ENCODE peak calls at places on chromosomes 12 and 14, in ten cellular contexts. O is GM06990, I is body of pancreas, X is hepatocyte, R is cardiac fibroblast, K is AG04449, H is GM20000, B is astrocyte of the cerebellum, J is choroid plexus epithelial cell, Z is fibroblast of the aortic adventitia. Q is an unnamed sample.

GRCh38 chr12:93085383-93086287 is 156.5 kb upstream of the EEA1 start:
- DNase-seq in O (no peak), I (no peak), X (no peak), R (no peak), K (no peak), H (no peak), B (no peak), J (peak; percentile 21), Z (no peak), Q (no peak)

GRCh38 chr12:95205685-95206084 is 11.6 kb downstream of the FGD6 start:
- DNase-seq in O (no peak), I (peak; percentile 13), X (peak; percentile 57), R (peak; percentile 89), K (peak; percentile 46), H (no peak), B (peak; percentile 71), J (peak; percentile 93), Z (peak; percentile 90), Q (no peak)

GRCh38 chr12:71594214-71594948 is 69.3 kb downstream of the ZFC3H1 start:
- DNase-seq in O (no peak), I (peak; percentile 37), X (peak; percentile 26), R (peak; percentile 67), K (no peak), H (no peak), B (no peak), J (peak; percentile 35), Z (peak; percentile 51), Q (no peak)

GRCh38 chr14:93126124-93126523 is 10.4 kb upstream of the ITPK1 start:
- DNase-seq in O (no peak), I (no peak), X (no peak), R (no peak), K (no peak), H (no peak), B (no peak), J (no peak), Z (no peak), Q (no peak)

GRCh38 chr14:54593860-54594259 is 26.9 kb downstream of the SAMD4A start:
- DNase-seq in O (no peak), I (no peak), X (no peak), R (no peak), K (no peak), H (no peak), B (no peak), J (peak; percentile 63), Z (peak; percentile 23), Q (no peak)

GRCh38 chr12:50901685-50902113 is 50.6 kb upstream of the HIGD1C start:
- DNase-seq in O (no peak), I (no peak), X (no peak), R (no peak), K (no peak), H (no peak), B (no peak), J (no peak), Z (no peak), Q (no peak)

GRCh38 chr12:14845350-14845750 is 2.0 kb upstream of the ART4 start:
- DNase-seq in O (peak; percentile 13), I (peak; percentile 75), X (peak; percentile 77), R (peak; percentile 80), K (no peak), H (peak; percentile 50), B (peak; percentile 46), J (peak; percentile 78), Z (peak; percentile 80), Q (peak; percentile 58)

GRCh38 chr12:93624595-93625294 is 52.3 kb downstream of the SOCS2 start:
- DNase-seq in O (peak; percentile 46), I (no peak), X (peak; percentile 46), R (peak; percentile 90), K (peak; percentile 86), H (peak; percentile 44), B (peak; percentile 86), J (peak; percentile 96), Z (peak; percentile 92), Q (peak; percentile 45)

GRCh38 chr14:36505193-36505815 is 14.7 kb downstream of the NKX2-1 start:
- DNase-seq in O (no peak), I (no peak), X (peak; percentile 23), R (no peak), K (no peak), H (peak; percentile 59), B (no peak), J (no peak), Z (no peak), Q (peak; percentile 73)

GRCh38 chr12:103102225-103102744 is 144.8 kb downstream of the ASCL1 start:
- DNase-seq in O (peak; percentile 44), I (no peak), X (no peak), R (no peak), K (no peak), H (peak; percentile 61), B (no peak), J (no peak), Z (no peak), Q (peak; percentile 53)

GRCh38 chr12:110590059-110590458 is 6.9 kb upstream of the PPTC7 start:
- DNase-seq in O (no peak), I (no peak), X (no peak), R (no peak), K (no peak), H (no peak), B (no peak), J (no peak), Z (no peak), Q (no peak)

GRCh38 chr12:52873513-52873831 is 24.7 kb upstream of the KRT78 start:
- DNase-seq in O (no peak), I (peak; percentile 38), X (no peak), R (no peak), K (no peak), H (no peak), B (no peak), J (no peak), Z (no peak), Q (no peak)

GRCh38 chr14:91835920-91836843 is 31.2 kb downstream of the TC2N start:
- DNase-seq in O (peak; percentile 79), I (peak; percentile 94), X (peak; percentile 96), R (no peak), K (no peak), H (peak; percentile 91), B (no peak), J (peak; percentile 20), Z (no peak), Q (peak; percentile 93)

GRCh38 chr14:50964683-50965390 is 20.6 kb upstream of the PYGL start:
- DNase-seq in O (no peak), I (peak; percentile 89), X (peak; percentile 88), R (peak; percentile 97), K (peak; percentile 96), H (no peak), B (peak; percentile 92), J (peak; percentile 99), Z (peak; percentile 98), Q (no peak)

GRCh38 chr12:39138268-39138667 is 232.9 kb upstream of the CPNE8 start:
- DNase-seq in O (no peak), I (no peak), X (no peak), R (no peak), K (no peak), H (no peak), B (no peak), J (no peak), Z (no peak), Q (no peak)

GRCh38 chr12:57627504-57628279 is 5.3 kb downstream of the B4GALNT1 start:
- DNase-seq in O (peak; percentile 20), I (no peak), X (no peak), R (no peak), K (no peak), H (no peak), B (no peak), J (no peak), Z (no peak), Q (no peak)

GRCh38 chr12:122081697-122082221 is 3.2 kb downstream of the MLXIP start:
- DNase-seq in O (peak; percentile 56), I (peak; percentile 62), X (peak; percentile 38), R (peak; percentile 91), K (no peak), H (peak; percentile 70), B (no peak), J (peak; percentile 79), Z (peak; percentile 78), Q (peak; percentile 59)

GRCh38 chr12:77210724-77211123 is 145.4 kb upstream of the E2F7 start:
- DNase-seq in O (no peak), I (no peak), X (no peak), R (no peak), K (no peak), H (no peak), B (no peak), J (no peak), Z (no peak), Q (no peak)

GRCh38 chr12:118035194-118036041 is 18.9 kb downstream of the RFC5 start:
- DNase-seq in O (peak; percentile 81), I (no peak), X (no peak), R (peak; percentile 18), K (no peak), H (peak; percentile 61), B (no peak), J (no peak), Z (peak; percentile 45), Q (peak; percentile 70)

GRCh38 chr14:104306450-104307040 is 168.2 kb downstream of the KIF26A start:
- DNase-seq in O (no peak), I (no peak), X (no peak), R (no peak), K (no peak), H (no peak), B (no peak), J (no peak), Z (no peak), Q (no peak)
- TF ChIP-seq CTCF in O (no peak), I (no peak), X (no peak), R (no peak), K (no peak), H (no peak), B (no peak), J (no peak), Z (no peak), Q (no peak)

DNA sequence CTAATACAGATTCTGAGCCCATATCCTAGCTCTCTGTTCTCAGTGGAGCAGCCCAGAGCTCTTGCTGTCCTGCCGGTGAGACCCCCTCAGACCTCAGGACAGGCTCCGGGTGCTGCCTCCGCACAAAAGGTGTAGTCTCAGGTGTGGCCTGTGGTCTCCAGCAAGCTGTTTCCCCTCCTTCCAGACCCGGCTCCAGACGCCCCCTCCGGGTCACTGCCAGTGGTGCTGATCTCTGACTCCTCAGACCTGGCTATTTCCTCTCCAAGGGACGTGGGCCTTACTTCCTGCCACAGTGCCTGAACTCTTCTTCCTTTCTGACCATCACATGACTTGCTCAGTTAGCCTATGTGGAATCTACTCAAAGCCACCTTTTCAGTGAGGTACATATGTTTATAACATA is 337.5 kb downstream of the GLT1D1 start:
- DNase-seq in O (no peak), I (no peak), X (no peak), R (no peak), K (no peak), H (no peak), B (no peak), J (no peak), Z (no peak), Q (no peak)
- TF ChIP-seq CTCF in O (no peak), I (no peak), X (no peak), R (no peak), K (no peak), H (no peak), B (no peak), J (no peak), Z (no peak), Q (no peak)

GRCh38 chr12:26122681-26123481 is 2.0 kb downstream of the BHLHE41 start:
- DNase-seq in O (peak; percentile 51), I (peak; percentile 70), X (peak; percentile 62), R (peak; percentile 72), K (no peak), H (peak; percentile 71), B (peak; percentile 67), J (peak; percentile 85), Z (peak; percentile 90), Q (peak; percentile 62)
- TF ChIP-seq CTCF in O (peak; percentile 54), I (peak; percentile 53), X (peak; percentile 39), R (peak; percentile 55), K (peak; percentile 33), H (peak; percentile 25), B (peak; percentile 41), J (peak; percentile 61), Z (peak; percentile 55), Q (peak; percentile 59)

GRCh38 chr12:109302358-109302757 is 6.7 kb downstream of the FOXN4 start:
- DNase-seq in O (no peak), I (no peak), X (peak; percentile 31), R (no peak), K (no peak), H (no peak), B (no peak), J (peak; percentile 7), Z (no peak), Q (no peak)
- TF ChIP-seq CTCF in O (peak; percentile 38), I (no peak), X (no peak), R (no peak), K (no peak), H (no peak), B (no peak), J (no peak), Z (no peak), Q (no peak)

Q was measured in GM13977.